ENCODE peak calls at places on chromosomes 1 and 21, in four cellular contexts. One of them, this sample, is unnamed. For H3K4me1, the result is how much of the 10 kb centered on the place peaks cover.

GRCh38 chr1:48182441-48182840 is 40.1 kb upstream of the SLC5A9 start:
- DNase-seq in cardiac muscle cell: no peak
- DNase-seq in adipocyte: no peak
- DNase-seq in thyroid gland: peak
- DNase-seq in this sample: no peak

GRCh38 chr1:28577052-28577678 is 14.9 kb upstream of the RAB42 start:
- DNase-seq in adipocyte: no peak
- DNase-seq in thyroid gland: no peak
- DNase-seq in cardiac muscle cell: no peak
- DNase-seq in this sample: no peak

GRCh38 chr1:47681735-47682134 is 243.9 kb downstream of the FOXD2 start:
- DNase-seq in thyroid gland: no peak
- DNase-seq in adipocyte: no peak
- DNase-seq in cardiac muscle cell: no peak
- DNase-seq in this sample: no peak

GRCh38 chr1:16348414-16349182 is 3.7 kb downstream of the FBXO42 start:
- DNase-seq in thyroid gland: no peak
- DNase-seq in adipocyte: peak
- DNase-seq in cardiac muscle cell: peak
- DNase-seq in this sample: no peak

GRCh38 chr21:43864313-43864805 is 664 bp upstream of the AGPAT3 start:
- DNase-seq in thyroid gland: peak
- DNase-seq in cardiac muscle cell: peak
- DNase-seq in adipocyte: peak
- DNase-seq in this sample: peak

GRCh38 chr1:32890516-32891240 is 4.4 kb downstream of the HPCA start:
- DNase-seq in cardiac muscle cell: no peak
- DNase-seq in adipocyte: no peak
- DNase-seq in thyroid gland: no peak
- DNase-seq in this sample: no peak

GRCh38 chr1:95023399-95024050 is 49.2 kb downstream of the ALG14 start:
- DNase-seq in cardiac muscle cell: peak
- DNase-seq in thyroid gland: no peak
- DNase-seq in adipocyte: peak
- DNase-seq in this sample: peak

GRCh38 chr1:30816211-30817082 is 58.9 kb upstream of the LAPTM5 start:
- DNase-seq in adipocyte: peak
- DNase-seq in thyroid gland: peak
- DNase-seq in cardiac muscle cell: peak
- DNase-seq in this sample: peak

GRCh38 chr1:214604543-214604942 is 1.5 kb downstream of the CENPF start:
- DNase-seq in cardiac muscle cell: no peak
- DNase-seq in adipocyte: peak
- DNase-seq in thyroid gland: no peak
- DNase-seq in this sample: no peak

GRCh38 chr1:108199231-108199657 is 899 bp downstream of the SLC25A24 start:
- DNase-seq in thyroid gland: no peak
- DNase-seq in cardiac muscle cell: peak
- DNase-seq in adipocyte: peak
- DNase-seq in this sample: peak

GRCh38 chr21:39663066-39663465 is 50.3 kb downstream of the B3GALT5 start:
- DNase-seq in thyroid gland: no peak
- DNase-seq in cardiac muscle cell: no peak
- DNase-seq in adipocyte: no peak
- DNase-seq in this sample: no peak

GRCh38 chr1:229341811-229342304 is 989 bp downstream of the CCSAP start:
- DNase-seq in cardiac muscle cell: peak
- DNase-seq in thyroid gland: no peak
- DNase-seq in adipocyte: peak
- DNase-seq in this sample: no peak

GRCh38 chr1:24369199-24369598 is 44.4 kb downstream of the STPG1 start:
- DNase-seq in thyroid gland: no peak
- DNase-seq in cardiac muscle cell: peak
- DNase-seq in adipocyte: peak
- DNase-seq in this sample: no peak

GRCh38 chr1:42170779-42171621 is 6.5 kb upstream of the GUCA2A start:
- DNase-seq in adipocyte: no peak
- DNase-seq in thyroid gland: peak
- DNase-seq in cardiac muscle cell: no peak
- DNase-seq in this sample: no peak

GRCh38 chr1:233254039-233254362 is 41.5 kb downstream of the PCNX2 start:
- DNase-seq in cardiac muscle cell: no peak
- DNase-seq in thyroid gland: no peak
- DNase-seq in adipocyte: no peak
- DNase-seq in this sample: no peak

GRCh38 chr1:15850450-15851079 is 3.1 kb downstream of the SPEN start:
- DNase-seq in thyroid gland: no peak
- DNase-seq in adipocyte: peak
- DNase-seq in cardiac muscle cell: no peak
- DNase-seq in this sample: no peak

GRCh38 chr1:151693057-151693651 is 23.4 kb downstream of the CELF3 start:
- DNase-seq in cardiac muscle cell: peak
- DNase-seq in thyroid gland: peak
- DNase-seq in adipocyte: peak
- DNase-seq in this sample: peak

GRCh38 chr1:24551910-24552571 is 3.8 kb upstream of the NCMAP start:
- DNase-seq in cardiac muscle cell: peak
- DNase-seq in adipocyte: peak
- DNase-seq in thyroid gland: no peak
- DNase-seq in this sample: no peak

GRCh38 chr1:54228638-54229079 is 28.7 kb downstream of the MRPL37 start:
- DNase-seq in cardiac muscle cell: no peak
- DNase-seq in thyroid gland: no peak
- DNase-seq in adipocyte: no peak
- DNase-seq in this sample: no peak

GRCh38 chr1:236063919-236064673 is 794 bp downstream of the NID1 start:
- DNase-seq in adipocyte: peak
- DNase-seq in thyroid gland: peak
- DNase-seq in cardiac muscle cell: peak
- DNase-seq in this sample: no peak

GRCh38 chr1:232137066-232137465 is 492.9 kb downstream of the SIPA1L2 start:
- DNase-seq in cardiac muscle cell: no peak
- DNase-seq in thyroid gland: no peak
- DNase-seq in adipocyte: no peak
- DNase-seq in this sample: no peak

GRCh38 chr1:121587777-121588176 is 403.0 kb downstream of the SRGAP2C start:
- DNase-seq in adipocyte: no peak
- DNase-seq in thyroid gland: no peak
- DNase-seq in cardiac muscle cell: no peak
- DNase-seq in this sample: no peak

GRCh38 chr1:108082741-108083562 is 117.2 kb downstream of the SLC25A24 start:
- DNase-seq in cardiac muscle cell: no peak
- DNase-seq in thyroid gland: no peak
- DNase-seq in adipocyte: no peak
- DNase-seq in this sample: no peak

GRCh38 chr1:31587720-31588423 is 11.6 kb downstream of the TINAGL1 start:
- DNase-seq in thyroid gland: peak
- DNase-seq in adipocyte: peak
- DNase-seq in cardiac muscle cell: peak
- DNase-seq in this sample: peak

GRCh38 chr1:111953797-111954196 is 35.7 kb downstream of the KCND3 start:
- DNase-seq in cardiac muscle cell: no peak
- DNase-seq in thyroid gland: no peak
- DNase-seq in adipocyte: no peak
- DNase-seq in this sample: no peak

GRCh38 chr1:111956155-111956817 is 33.2 kb downstream of the KCND3 start:
- DNase-seq in thyroid gland: peak
- DNase-seq in cardiac muscle cell: no peak
- DNase-seq in adipocyte: no peak
- DNase-seq in this sample: no peak

GRCh38 chr1:111948209-111949131 is 41.0 kb downstream of the KCND3 start:
- DNase-seq in adipocyte: no peak
- DNase-seq in cardiac muscle cell: peak
- DNase-seq in thyroid gland: peak
- DNase-seq in this sample: no peak

GRCh38 chr1:111955755-111956154 is 33.7 kb downstream of the KCND3 start:
- DNase-seq in adipocyte: no peak
- DNase-seq in cardiac muscle cell: peak
- DNase-seq in thyroid gland: peak
- DNase-seq in this sample: peak

GRCh38 chr1:111952258-111952657 is 37.2 kb downstream of the KCND3 start:
- DNase-seq in cardiac muscle cell: no peak
- DNase-seq in thyroid gland: no peak
- DNase-seq in adipocyte: no peak
- DNase-seq in this sample: no peak
- H3K4me1 ChIP-seq in cardiac muscle cell: under half
- H3K4me1 ChIP-seq in thyroid gland: under half
- H3K4me1 ChIP-seq in adipocyte: under half
- H3K4me1 ChIP-seq in this sample: under half

GRCh38 chr1:34792868-34793727 is at the start of gene GJA4:
- DNase-seq in cardiac muscle cell: no peak
- DNase-seq in adipocyte: no peak
- DNase-seq in thyroid gland: peak
- DNase-seq in this sample: no peak

GRCh38 chr1:34794001-34794789 is 1.4 kb downstream of the GJA4 start:
- DNase-seq in cardiac muscle cell: no peak
- DNase-seq in adipocyte: no peak
- DNase-seq in thyroid gland: peak
- DNase-seq in this sample: no peak

GRCh38 chr1:34794790-34795180 is 2.0 kb downstream of the GJA4 start:
- DNase-seq in adipocyte: no peak
- DNase-seq in cardiac muscle cell: no peak
- DNase-seq in thyroid gland: no peak
- DNase-seq in this sample: no peak

GRCh38 chr1:34790985-34791384 is 1.8 kb upstream of the GJA4 start:
- DNase-seq in thyroid gland: no peak
- DNase-seq in adipocyte: no peak
- DNase-seq in cardiac muscle cell: no peak
- DNase-seq in this sample: no peak

DNA sequence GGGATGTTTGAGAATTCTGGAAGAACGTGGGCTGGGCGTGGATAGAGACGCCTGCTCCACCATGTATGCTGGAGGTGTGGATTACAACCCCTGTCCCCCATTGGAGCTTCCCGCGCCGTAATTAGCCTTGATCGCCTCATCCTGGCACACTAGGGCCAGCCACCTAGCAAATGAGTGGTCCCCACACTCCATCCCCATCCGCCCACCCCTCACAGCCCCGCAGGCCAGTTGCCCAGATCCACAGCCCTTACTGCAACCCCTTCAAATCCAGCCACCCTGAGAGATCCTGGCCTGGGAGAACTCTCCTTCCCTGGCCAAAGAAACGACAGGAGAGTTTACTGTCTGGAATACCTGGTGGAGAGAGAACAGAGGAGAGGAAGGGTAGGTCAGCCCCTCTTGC is 375 bp upstream of the GJA4 start:
- DNase-seq in adipocyte: no peak
- DNase-seq in thyroid gland: no peak
- DNase-seq in cardiac muscle cell: no peak
- DNase-seq in this sample: no peak
- H3K4me3 ChIP-seq in adipocyte: no peak
- H3K4me3 ChIP-seq in thyroid gland: no peak
- H3K4me3 ChIP-seq in cardiac muscle cell: no peak
- H3K4me3 ChIP-seq in this sample: no peak

GRCh38 chr1:155169541-155169940 is 3.6 kb downstream of the KRTCAP2 start:
- DNase-seq in cardiac muscle cell: no peak
- DNase-seq in thyroid gland: no peak
- DNase-seq in adipocyte: no peak
- DNase-seq in this sample: no peak

GRCh38 chr1:155168456-155169210 is 4.5 kb downstream of the KRTCAP2 start:
- DNase-seq in cardiac muscle cell: no peak
- DNase-seq in adipocyte: no peak
- DNase-seq in thyroid gland: no peak
- DNase-seq in this sample: no peak

GRCh38 chr1:155167166-155168104 is 5.7 kb downstream of the KRTCAP2 start:
- DNase-seq in cardiac muscle cell: peak
- DNase-seq in thyroid gland: peak
- DNase-seq in adipocyte: peak
- DNase-seq in this sample: peak

GRCh38 chr1:155166006-155166372 is 7.1 kb downstream of the KRTCAP2 start:
- DNase-seq in cardiac muscle cell: no peak
- DNase-seq in adipocyte: no peak
- DNase-seq in thyroid gland: no peak
- DNase-seq in this sample: no peak

DNA sequence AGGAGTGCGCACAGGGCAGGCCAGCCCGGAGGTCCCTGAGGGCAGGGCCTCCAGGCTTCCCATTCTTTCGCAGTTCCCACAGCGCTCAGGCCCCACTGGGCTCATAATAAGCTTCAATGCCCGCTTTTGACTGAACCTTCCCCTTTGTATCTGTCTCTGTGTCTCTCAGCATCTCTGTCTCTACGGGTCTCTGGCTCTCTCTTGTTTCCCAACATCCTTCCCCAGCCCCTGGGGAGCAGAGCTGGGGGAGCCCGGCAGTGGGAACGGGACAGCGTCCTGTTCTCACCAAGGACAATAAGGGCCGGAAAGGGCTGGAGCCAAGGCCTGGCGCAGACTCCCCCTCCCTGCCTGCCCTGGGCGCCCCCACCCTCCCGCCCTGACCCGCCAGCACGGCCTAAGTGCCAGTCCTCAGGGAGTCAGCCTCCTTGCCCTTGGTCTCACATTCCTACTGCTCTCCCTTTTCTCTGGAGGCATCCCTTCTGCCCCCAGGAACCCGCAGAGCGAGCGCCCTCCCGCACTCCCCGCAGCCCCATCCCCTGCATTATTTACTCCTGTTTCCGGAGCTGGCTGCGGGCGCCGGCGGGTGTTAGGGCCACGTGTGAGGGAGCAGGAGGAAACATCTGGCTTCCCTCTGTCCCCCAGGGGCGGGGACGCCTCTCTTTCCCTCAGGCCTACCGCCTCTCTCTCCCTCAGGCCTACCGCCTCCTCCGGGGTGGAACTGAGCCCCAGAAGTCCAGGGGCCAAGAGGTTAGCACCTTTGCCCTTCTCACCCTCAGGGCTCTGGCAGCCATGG is 6.5 kb downstream of the KRTCAP2 start:
- DNase-seq in cardiac muscle cell: peak
- DNase-seq in adipocyte: no peak
- DNase-seq in thyroid gland: peak
- DNase-seq in this sample: peak
- H3K4me1 ChIP-seq in cardiac muscle cell: under half
- H3K4me1 ChIP-seq in adipocyte: under half
- H3K4me1 ChIP-seq in thyroid gland: under half
- H3K4me1 ChIP-seq in this sample: under half

GRCh38 chr1:26913754-26914619 is at the start of gene NR0B2:
- DNase-seq in thyroid gland: peak
- DNase-seq in cardiac muscle cell: no peak
- DNase-seq in adipocyte: no peak
- DNase-seq in this sample: no peak

GRCh38 chr1:26912147-26912490 is 1.7 kb downstream of the NR0B2 start:
- DNase-seq in cardiac muscle cell: no peak
- DNase-seq in thyroid gland: no peak
- DNase-seq in adipocyte: no peak
- DNase-seq in this sample: no peak

GRCh38 chr1:26915204-26915842 is 1.5 kb upstream of the NR0B2 start:
- DNase-seq in adipocyte: no peak
- DNase-seq in thyroid gland: peak
- DNase-seq in cardiac muscle cell: no peak
- DNase-seq in this sample: no peak

GRCh38 chr1:26911399-26912146 is 2.2 kb downstream of the NR0B2 start:
- DNase-seq in adipocyte: no peak
- DNase-seq in thyroid gland: no peak
- DNase-seq in cardiac muscle cell: no peak
- DNase-seq in this sample: no peak

GRCh38 chr1:26913389-26913753 is 404 bp downstream of the NR0B2 start:
- DNase-seq in cardiac muscle cell: no peak
- DNase-seq in adipocyte: no peak
- DNase-seq in thyroid gland: no peak
- DNase-seq in this sample: no peak
- H3K4me3 ChIP-seq in cardiac muscle cell: no peak
- H3K4me3 ChIP-seq in adipocyte: no peak
- H3K4me3 ChIP-seq in thyroid gland: no peak
- H3K4me3 ChIP-seq in this sample: no peak

GRCh38 chr1:36443297-36443696 is 7.0 kb downstream of the OSCP1 start:
- DNase-seq in cardiac muscle cell: no peak
- DNase-seq in thyroid gland: no peak
- DNase-seq in adipocyte: no peak
- DNase-seq in this sample: no peak
- H3K4me1 ChIP-seq in cardiac muscle cell: under half
- H3K4me1 ChIP-seq in thyroid gland: under half
- H3K4me1 ChIP-seq in adipocyte: under half
- H3K4me1 ChIP-seq in this sample: under half